ENCODE peak calls at places on chromosomes 16 and 17, in four cellular contexts. One of them, this sample, is unnamed.

GRCh38 chr17:77140878-77141767 is at the start of gene SEC14L1:
- DNase-seq in NCI-H1694: no peak
- DNase-seq in body of pancreas: peak
- DNase-seq in sciatic nerve: peak
- DNase-seq in this sample: peak

GRCh38 chr16:52597772-52598483 is 51.0 kb upstream of the TOX3 start:
- DNase-seq in NCI-H1694: no peak
- DNase-seq in body of pancreas: peak
- DNase-seq in sciatic nerve: no peak
- DNase-seq in this sample: no peak

GRCh38 chr16:81841709-81842108 is 62.6 kb downstream of the PLCG2 start:
- DNase-seq in NCI-H1694: no peak
- DNase-seq in body of pancreas: no peak
- DNase-seq in sciatic nerve: no peak
- DNase-seq in this sample: peak

GRCh38 chr16:17177242-17177967 is 293.4 kb downstream of the XYLT1 start:
- DNase-seq in NCI-H1694: no peak
- DNase-seq in body of pancreas: no peak
- DNase-seq in sciatic nerve: no peak
- DNase-seq in this sample: no peak

GRCh38 chr16:49440156-49441065 is 66.8 kb downstream of the C16orf78 start:
- DNase-seq in NCI-H1694: peak
- DNase-seq in body of pancreas: no peak
- DNase-seq in sciatic nerve: no peak
- DNase-seq in this sample: no peak

GRCh38 chr16:3413730-3414379 is 12.8 kb downstream of the ZNF174 start:
- DNase-seq in NCI-H1694: no peak
- DNase-seq in body of pancreas: no peak
- DNase-seq in sciatic nerve: no peak
- DNase-seq in this sample: no peak

GRCh38 chr17:4914009-4914408 is 11.1 kb upstream of the CHRNE start:
- DNase-seq in NCI-H1694: no peak
- DNase-seq in body of pancreas: no peak
- DNase-seq in sciatic nerve: no peak
- DNase-seq in this sample: no peak

GRCh38 chr16:47519996-47520679 is 59.0 kb downstream of the PHKB start:
- DNase-seq in NCI-H1694: no peak
- DNase-seq in body of pancreas: no peak
- DNase-seq in sciatic nerve: no peak
- DNase-seq in this sample: no peak

GRCh38 chr17:12398636-12399035 is 267.1 kb upstream of the MYOCD start:
- DNase-seq in NCI-H1694: no peak
- DNase-seq in body of pancreas: no peak
- DNase-seq in sciatic nerve: no peak
- DNase-seq in this sample: no peak

GRCh38 chr17:59451706-59452105 is 113.7 kb upstream of the DHX40 start:
- DNase-seq in NCI-H1694: no peak
- DNase-seq in body of pancreas: no peak
- DNase-seq in sciatic nerve: no peak
- DNase-seq in this sample: no peak

GRCh38 chr16:17552351-17552750 is 81.6 kb upstream of the XYLT1 start:
- DNase-seq in NCI-H1694: no peak
- DNase-seq in body of pancreas: no peak
- DNase-seq in sciatic nerve: no peak
- DNase-seq in this sample: no peak

GRCh38 chr16:976389-976931 is 5.1 kb upstream of the SOX8 start:
- DNase-seq in NCI-H1694: no peak
- DNase-seq in body of pancreas: no peak
- DNase-seq in sciatic nerve: no peak
- DNase-seq in this sample: no peak

GRCh38 chr17:916315-916714 is 63.3 kb downstream of the NXN start:
- DNase-seq in NCI-H1694: no peak
- DNase-seq in body of pancreas: no peak
- DNase-seq in sciatic nerve: no peak
- DNase-seq in this sample: no peak

GRCh38 chr17:29567362-29568330 is 809 bp upstream of the ABHD15 start:
- DNase-seq in NCI-H1694: no peak
- DNase-seq in body of pancreas: peak
- DNase-seq in sciatic nerve: peak
- DNase-seq in this sample: peak

GRCh38 chr17:28550858-28551257 is 1.6 kb downstream of the UNC119 start:
- DNase-seq in NCI-H1694: no peak
- DNase-seq in body of pancreas: no peak
- DNase-seq in sciatic nerve: no peak
- DNase-seq in this sample: no peak

GRCh38 chr17:33049781-33050414 is 58.3 kb downstream of the SPACA3 start:
- DNase-seq in NCI-H1694: peak
- DNase-seq in body of pancreas: peak
- DNase-seq in sciatic nerve: no peak
- DNase-seq in this sample: no peak

GRCh38 chr16:3665508-3665907 is 11.0 kb downstream of the DNASE1 start:
- DNase-seq in NCI-H1694: no peak
- DNase-seq in body of pancreas: no peak
- DNase-seq in sciatic nerve: no peak
- DNase-seq in this sample: no peak

GRCh38 chr17:15340966-15341365 is 431 bp downstream of the TEKT3 start:
- DNase-seq in NCI-H1694: no peak
- DNase-seq in body of pancreas: no peak
- DNase-seq in sciatic nerve: no peak
- DNase-seq in this sample: no peak

GRCh38 chr16:84925092-84925772 is 86.1 kb downstream of the ZDHHC7 start:
- DNase-seq in NCI-H1694: peak
- DNase-seq in body of pancreas: peak
- DNase-seq in sciatic nerve: peak
- DNase-seq in this sample: peak

GRCh38 chr16:14501331-14502255 is 128.5 kb downstream of the PARN start:
- DNase-seq in NCI-H1694: peak
- DNase-seq in body of pancreas: peak
- DNase-seq in sciatic nerve: peak
- DNase-seq in this sample: no peak

GRCh38 chr16:82605863-82606620 is 20.7 kb upstream of the CDH13 start:
- DNase-seq in NCI-H1694: no peak
- DNase-seq in body of pancreas: no peak
- DNase-seq in sciatic nerve: no peak
- DNase-seq in this sample: no peak

GRCh38 chr17:37088459-37088858 is 139.7 kb downstream of the AATF start:
- DNase-seq in NCI-H1694: no peak
- DNase-seq in body of pancreas: no peak
- DNase-seq in sciatic nerve: no peak
- DNase-seq in this sample: peak

GRCh38 chr16:74724820-74725549 is 24.3 kb upstream of the MLKL start:
- DNase-seq in NCI-H1694: no peak
- DNase-seq in body of pancreas: no peak
- DNase-seq in sciatic nerve: peak
- DNase-seq in this sample: no peak

GRCh38 chr16:70770968-70771552 is 29.9 kb downstream of the VAC14 start:
- DNase-seq in NCI-H1694: no peak
- DNase-seq in body of pancreas: peak
- DNase-seq in sciatic nerve: peak
- DNase-seq in this sample: peak

GRCh38 chr17:58323420-58324408 is 4.9 kb downstream of the TSPOAP1 start:
- DNase-seq in NCI-H1694: no peak
- DNase-seq in body of pancreas: no peak
- DNase-seq in sciatic nerve: no peak
- DNase-seq in this sample: no peak

GRCh38 chr16:13631916-13632315 is 288.0 kb upstream of the ERCC4 start:
- DNase-seq in NCI-H1694: no peak
- DNase-seq in body of pancreas: no peak
- DNase-seq in sciatic nerve: no peak
- DNase-seq in this sample: no peak

GRCh38 chr16:4140652-4141051 is 24.4 kb upstream of the ADCY9 start:
- DNase-seq in NCI-H1694: no peak
- DNase-seq in body of pancreas: no peak
- DNase-seq in sciatic nerve: no peak
- DNase-seq in this sample: no peak

GRCh38 chr17:33964344-33964979 is 290.6 kb upstream of the CCL2 start:
- DNase-seq in NCI-H1694: no peak
- DNase-seq in body of pancreas: peak
- DNase-seq in sciatic nerve: no peak
- DNase-seq in this sample: peak

GRCh38 chr17:57986841-57987581 is 1.0 kb downstream of the VEZF1 start:
- DNase-seq in NCI-H1694: no peak
- DNase-seq in body of pancreas: peak
- DNase-seq in sciatic nerve: peak
- DNase-seq in this sample: peak

GRCh38 chr16:17321824-17322223 is 148.9 kb downstream of the XYLT1 start:
- DNase-seq in NCI-H1694: no peak
- DNase-seq in body of pancreas: no peak
- DNase-seq in sciatic nerve: no peak
- DNase-seq in this sample: no peak

GRCh38 chr16:53809088-53809951 is 105.4 kb downstream of the FTO start:
- DNase-seq in NCI-H1694: no peak
- DNase-seq in body of pancreas: no peak
- DNase-seq in sciatic nerve: no peak
- DNase-seq in this sample: no peak

GRCh38 chr17:47948706-47949196 is 7.4 kb downstream of the PNPO start:
- DNase-seq in NCI-H1694: no peak
- DNase-seq in body of pancreas: peak
- DNase-seq in sciatic nerve: no peak
- DNase-seq in this sample: no peak

GRCh38 chr16:78775161-78775561 is 675.7 kb downstream of the WWOX start:
- DNase-seq in NCI-H1694: no peak
- DNase-seq in body of pancreas: no peak
- DNase-seq in sciatic nerve: no peak
- DNase-seq in this sample: peak

GRCh38 chr16:85574672-85575475 is 38.2 kb upstream of the GSE1 start:
- DNase-seq in NCI-H1694: no peak
- DNase-seq in body of pancreas: no peak
- DNase-seq in sciatic nerve: no peak
- DNase-seq in this sample: no peak

This sample was measured in activated T-helper 1 cell treated with anti-CD3 and anti-CD28 coated beads, Interleukin-12 subunit alpha, Interleukin-12 subunit beta, Interleukin-2, Interleukin-4 antibody, amounts not matched to agents 30 ng/mL and 10 ng/mL and 1 ng/mL, durations not matched to agents 14 hours and 24 hours and 36 hours.